ENCODE peak calls at places on chromosomes 11 and 22, in four cellular contexts. M is HT-29, C is heart left ventricle, N is neural crest cell. J is an unnamed sample.

GRCh38 chr11:121281609-121282164 is 10.9 kb upstream of the SC5D start:
- DNase-seq in M (peak; percentile 26), C (no peak), N (no peak), J (no peak)

GRCh38 chr11:11735586-11735985 is 106.2 kb upstream of the USP47 start:
- DNase-seq in M (no peak), C (no peak), N (no peak), J (no peak)

GRCh38 chr11:31882951-31883392 is 71.8 kb upstream of the PAX6 start:
- DNase-seq in M (no peak), C (no peak), N (no peak), J (no peak)

GRCh38 chr22:31083923-31084810 is 3.0 kb downstream of the SMTN start:
- DNase-seq in M (peak; percentile 52), C (no peak), N (no peak), J (no peak)

GRCh38 chr22:28051787-28052356 is 132.8 kb upstream of the PITPNB start:
- DNase-seq in M (peak; percentile 52), C (peak; percentile 79), N (peak; percentile 85), J (peak; percentile 80)

GRCh38 chr11:95925011-95925410 is 1.1 kb upstream of the MTMR2 start:
- DNase-seq in M (peak; percentile 84), C (no peak), N (no peak), J (no peak)

GRCh38 chr11:27864046-27865025 is 164.1 kb upstream of the BDNF start:
- DNase-seq in M (peak; percentile 52), C (no peak), N (no peak), J (no peak)

GRCh38 chr11:45949992-45950407 is 27.5 kb downstream of the LARGE2 start:
- DNase-seq in M (no peak), C (no peak), N (no peak), J (no peak)

GRCh38 chr22:29469755-29470154 is 10.3 kb upstream of the NEFH start:
- DNase-seq in M (peak; percentile 28), C (no peak), N (no peak), J (no peak)

GRCh38 chr11:69546735-69547370 is 65.4 kb downstream of the LINC01488 start:
- DNase-seq in M (no peak), C (no peak), N (no peak), J (no peak)

GRCh38 chr22:40410272-40410671 is 39.9 kb downstream of the SGSM3 start:
- DNase-seq in M (peak; percentile 67), C (no peak), N (no peak), J (no peak)

GRCh38 chr22:17712441-17712840 is 61.8 kb downstream of the BID start:
- DNase-seq in M (no peak), C (no peak), N (no peak), J (no peak)

GRCh38 chr11:65135633-65136145 is 1.4 kb upstream of the SYVN1 start:
- DNase-seq in M (no peak), C (no peak), N (no peak), J (no peak)

GRCh38 chr11:121625784-121626506 is 173.2 kb upstream of the SORL1-AS1 start:
- DNase-seq in M (no peak), C (no peak), N (no peak), J (no peak)

GRCh38 chr22:24554316-24555159 is at the start of gene GUCD1:
- DNase-seq in M (peak; percentile 18), C (peak; percentile 66), N (peak; percentile 18), J (no peak)

J was measured in dorsolateral prefrontal cortex.